ENCODE peak calls at places on chromosomes 12 and 14, in ten cellular contexts. D is cerebellar cortex; T is tibial artery; X is nucleus accumbens; O is activated naive CD4-positive, alpha-beta T cell; B is NCI-H187 treated with DMSO at 0.1 percent for 48 hours; H is HEK293T; C is dorsolateral prefrontal cortex; Y is WERI-Rb-1; L is Peyer's patch. I is an unnamed sample.

GRCh38 chr12:64608901-64609542 is 1.3 kb upstream of the RASSF3 start:
- DNase-seq in T (no peak), X (no peak), L (peak), Y (no peak), H (peak), O (no peak), D (peak), B (no peak), C (no peak), I (no peak)

GRCh38 chr12:108568653-108569154 is 6.3 kb downstream of the ISCU start:
- DNase-seq in T (peak), B (peak), Y (no peak), H (no peak), O (no peak), L (peak), C (no peak), X (no peak), D (no peak), I (no peak)

GRCh38 chr12:67483871-67484554 is 164.5 kb upstream of the DYRK2 start:
- DNase-seq in B (no peak), X (no peak), Y (no peak), O (no peak), T (no peak), H (no peak), D (no peak), L (no peak), C (no peak), I (no peak)

GRCh38 chr12:112979281-112979680 is 962 bp downstream of the OAS2 start:
- DNase-seq in C (no peak), Y (no peak), D (no peak), T (no peak), B (no peak), X (no peak), O (no peak), H (no peak), L (peak), I (no peak)

GRCh38 chr14:90628825-90629224 is 187.4 kb downstream of the TTC7B start:
- DNase-seq in C (no peak), H (no peak), X (no peak), T (no peak), Y (no peak), B (no peak), D (peak), L (no peak), O (no peak), I (no peak)

GRCh38 chr14:90576581-90576980 is 179.8 kb downstream of the CALM1 start:
- DNase-seq in D (no peak), Y (no peak), L (no peak), O (no peak), C (no peak), T (no peak), H (no peak), B (no peak), X (no peak), I (no peak)

GRCh38 chr14:46580941-46581671 is 70.5 kb downstream of the RPL10L start:
- DNase-seq in B (no peak), O (no peak), D (peak), H (peak), L (no peak), X (no peak), Y (peak), T (no peak), C (peak), I (no peak)

GRCh38 chr14:75979641-75980422 is 2.0 kb downstream of the TGFB3 start:
- DNase-seq in D (no peak), L (no peak), B (no peak), C (peak), H (no peak), Y (no peak), O (no peak), T (peak), X (no peak), I (peak)

GRCh38 chr12:56377310-56377988 is 14.8 kb upstream of the APOF start:
- DNase-seq in O (no peak), T (no peak), C (no peak), H (no peak), L (no peak), B (no peak), X (no peak), Y (no peak), D (peak), I (no peak)

GRCh38 chr14:81784084-81784483 is 250.4 kb upstream of the SEL1L start:
- DNase-seq in O (no peak), B (no peak), H (no peak), D (no peak), T (peak), C (no peak), X (no peak), L (no peak), Y (no peak), I (no peak)

GRCh38 chr12:10641735-10642500 is 28.5 kb upstream of the MAGOHB start:
- DNase-seq in D (no peak), O (no peak), C (no peak), T (no peak), H (no peak), Y (no peak), L (no peak), B (no peak), X (no peak), I (no peak)

GRCh38 chr14:69237142-69237541 is 22.8 kb upstream of the GALNT16 start:
- DNase-seq in L (no peak), H (no peak), D (no peak), B (no peak), Y (no peak), T (no peak), C (no peak), X (no peak), O (no peak), I (no peak)

GRCh38 chr12:32183646-32184045 is 77.0 kb downstream of the BICD1 start:
- DNase-seq in B (no peak), O (no peak), D (no peak), C (no peak), H (no peak), Y (no peak), L (no peak), X (no peak), T (no peak), I (no peak)

GRCh38 chr12:39505025-39505424 is 62.1 kb upstream of the KIF21A start:
- DNase-seq in D (no peak), C (no peak), B (no peak), L (no peak), O (no peak), Y (no peak), T (no peak), H (no peak), X (no peak), I (no peak)

GRCh38 chr12:52916225-52916624 is 11.3 kb upstream of the KRT8 start:
- DNase-seq in Y (no peak), C (no peak), B (no peak), D (no peak), X (no peak), O (no peak), T (no peak), H (no peak), L (no peak), I (no peak)

GRCh38 chr12:70948236-70948975 is 27.9 kb upstream of the PTPRR start:
- DNase-seq in B (no peak), D (no peak), H (no peak), L (no peak), Y (no peak), T (no peak), X (no peak), O (no peak), C (no peak), I (no peak)

GRCh38 chr12:67661311-67662011 is 12.9 kb downstream of the DYRK2 start:
- DNase-seq in Y (no peak), T (no peak), H (no peak), C (no peak), D (no peak), L (no peak), O (no peak), X (no peak), B (no peak), I (no peak)

GRCh38 chr14:95697764-95698163 is 11.5 kb downstream of the TCL1B start:
- DNase-seq in T (no peak), H (no peak), Y (no peak), O (no peak), X (no peak), D (no peak), B (no peak), C (no peak), L (peak), I (no peak)

GRCh38 chr12:116092776-116093175 is 184.7 kb downstream of the MED13L start:
- DNase-seq in H (no peak), L (no peak), X (no peak), Y (no peak), B (no peak), C (no peak), O (no peak), T (no peak), D (no peak), I (no peak)

GRCh38 chr12:72330291-72330690 is 58.1 kb downstream of the TRHDE start:
- DNase-seq in C (no peak), Y (no peak), H (peak), D (no peak), X (no peak), B (no peak), O (no peak), T (no peak), L (no peak), I (peak)